ENCODE peak calls at places on chromosomes 4 and X, in seven cellular contexts. T, F, O, U, E, R and Q are unnamed samples.

GRCh38 chr4:85370400-85371032 is 104.4 kb upstream of the ARHGAP24 start:
- DNase-seq in R (no peak), E (peak; percentile 47), U (no peak), O (peak; percentile 31), F (peak; percentile 38), T (no peak), Q (peak; percentile 48)

GRCh38 chr4:184275766-184276165 is 58.1 kb upstream of the ENPP6 start:
- DNase-seq in U (no peak), R (no peak), F (no peak), E (no peak), T (no peak), O (no peak), Q (no peak)

GRCh38 chrX:643911-644303 is 13.3 kb downstream of the SHOX start:
- DNase-seq in E (no peak), R (no peak), F (no peak), O (no peak), T (no peak), U (no peak), Q (no peak)

GRCh38 chr4:64756016-64756415 is 346.8 kb upstream of the TECRL start:
- DNase-seq in R (no peak), F (no peak), T (no peak), O (no peak), E (peak; percentile 66), U (no peak), Q (peak; percentile 43)

GRCh38 chrX:48045410-48046311 is 25.8 kb downstream of the ZNF630 start:
- DNase-seq in T (no peak), F (no peak), E (peak; percentile 35), R (peak; percentile 58), U (no peak), O (no peak), Q (peak; percentile 3)

GRCh38 chr4:180675368-180675675 is 1567.9 kb upstream of the TENM3 start:
- DNase-seq in T (no peak), O (no peak), R (no peak), U (no peak), F (no peak), E (no peak), Q (no peak)

GRCh38 chrX:97637289-97637688 is 753.6 kb downstream of the RPA4 start:
- DNase-seq in R (no peak), U (no peak), T (no peak), O (no peak), F (no peak), E (no peak), Q (no peak)

GRCh38 chr4:25088342-25088952 is 57.7 kb upstream of the LGI2 start:
- DNase-seq in R (no peak), F (peak; percentile 59), T (no peak), U (no peak), E (no peak), O (no peak), Q (no peak)

GRCh38 chr4:95547708-95548471 is 883 bp downstream of the UNC5C start:
- DNase-seq in U (no peak), F (peak; percentile 73), O (no peak), E (peak; percentile 46), T (no peak), R (peak; percentile 54), Q (no peak)

GRCh38 chr4:182449960-182450359 is 206.8 kb downstream of the TENM3 start:
- DNase-seq in E (peak; percentile 37), U (no peak), T (no peak), O (no peak), R (no peak), F (no peak), Q (no peak)

GRCh38 chr4:150258569-150258968 is 180.3 kb downstream of the DCLK2 start:
- DNase-seq in F (no peak), O (no peak), U (no peak), E (no peak), T (no peak), R (no peak), Q (no peak)

GRCh38 chr4:102299708-102300107 is 45.6 kb downstream of the SLC39A8 start:
- DNase-seq in T (peak; percentile 16), R (no peak), U (no peak), E (peak; percentile 43), O (peak; percentile 5), F (peak; percentile 41), Q (peak; percentile 48)

GRCh38 chr4:127648061-127648460 is 15.3 kb downstream of the INTU start:
- DNase-seq in R (no peak), U (no peak), T (no peak), O (no peak), F (no peak), E (no peak), Q (no peak)

GRCh38 chr4:1090036-1090435 is 23.3 kb downstream of the RNF212 start:
- DNase-seq in R (no peak), O (no peak), F (no peak), E (no peak), T (no peak), U (no peak), Q (no peak)

GRCh38 chr4:2977116-2978097 is 14.0 kb downstream of the GRK4 start:
- DNase-seq in U (no peak), E (peak; percentile 42), O (no peak), T (no peak), R (no peak), F (peak; percentile 47), Q (peak; percentile 36)

GRCh38 chr4:157700898-157701694 is 471.7 kb downstream of the GASK1B start:
- DNase-seq in E (peak; percentile 12), R (no peak), O (peak; percentile 89), U (no peak), T (no peak), F (no peak), Q (no peak)

GRCh38 chr4:74624351-74625151 is 169.8 kb downstream of the BTC start:
- DNase-seq in U (no peak), T (no peak), O (no peak), F (no peak), R (no peak), E (peak; percentile 94), Q (peak; percentile 95)

GRCh38 chr4:170580651-170581050 is 490.9 kb upstream of the AADAT start:
- DNase-seq in O (no peak), U (no peak), E (no peak), F (no peak), R (no peak), T (no peak), Q (no peak)

GRCh38 chrX:1153940-1154339 is 58.5 kb downstream of the CRLF2 start:
- DNase-seq in F (no peak), R (no peak), U (no peak), T (no peak), O (no peak), E (no peak), Q (no peak)

GRCh38 chr4:2075987-2076907 is 17.1 kb downstream of the NAT8L start:
- DNase-seq in U (no peak), E (no peak), F (no peak), T (no peak), R (no peak), O (no peak), Q (no peak)

GRCh38 chr4:71860643-71861042 is 76.8 kb upstream of the GC start:
- DNase-seq in E (peak; percentile 13), R (no peak), T (no peak), O (no peak), U (no peak), F (no peak), Q (no peak)